ENCODE peak calls at places on chromosomes 13 and 19, in five cellular contexts. K, L, Z, P and V are unnamed samples.

GRCh38 chr13:29522044-29522685 is 73.3 kb downstream of the SLC7A1 start:
- DNase-seq in K (no peak), P (no peak), Z (no peak), L (no peak), V (no peak)

GRCh38 chr13:41459754-41460111 is 2.4 kb downstream of the RGCC start:
- DNase-seq in Z (no peak), L (no peak), P (no peak), K (no peak), V (no peak)

GRCh38 chr19:49059056-49059455 is 1.5 kb upstream of the CGB7 start:
- DNase-seq in Z (no peak), L (no peak), K (no peak), P (no peak), V (no peak)

GRCh38 chr19:40270362-40271089 is 14.6 kb downstream of the AKT2 start:
- DNase-seq in L (no peak), Z (no peak), K (peak; percentile 50), P (peak; percentile 84), V (no peak)

GRCh38 chr13:36344886-36345437 is 1.2 kb downstream of the SPART start:
- DNase-seq in L (no peak), P (no peak), K (peak; percentile 13), Z (no peak), V (no peak)

GRCh38 chr13:29774830-29775229 is 75.6 kb downstream of the UBL3 start:
- DNase-seq in Z (no peak), L (no peak), P (no peak), K (no peak), V (no peak)

GRCh38 chr19:35455616-35456201 is 7.7 kb downstream of the FFAR2 start:
- DNase-seq in L (no peak), K (no peak), Z (no peak), P (no peak), V (no peak)

GRCh38 chr19:19062454-19063182 is 1.2 kb upstream of the SLC25A42 start:
- DNase-seq in L (no peak), P (no peak), Z (peak; percentile 15), K (peak; percentile 46), V (no peak)

GRCh38 chr19:51066816-51067215 is 1.9 kb upstream of the KLK13 start:
- DNase-seq in L (no peak), P (no peak), Z (no peak), K (no peak), V (no peak)

GRCh38 chr13:53782400-53783030 is 753.9 kb downstream of the OLFM4 start:
- DNase-seq in L (no peak), P (peak; percentile 30), K (peak; percentile 14), Z (peak; percentile 54), V (no peak)

GRCh38 chr19:33493401-33494275 is 28.0 kb downstream of the PEPD start:
- DNase-seq in Z (no peak), L (peak; percentile 26), P (no peak), K (no peak), V (no peak)

GRCh38 chr13:74024856-74025255 is 109.3 kb downstream of the KLF12 start:
- DNase-seq in L (no peak), K (no peak), Z (no peak), P (no peak), V (no peak)

GRCh38 chr19:44752816-44753618 is 4.5 kb downstream of the BCL3 start:
- DNase-seq in L (peak; percentile 95), Z (peak; percentile 95), K (peak; percentile 93), P (peak; percentile 89), V (peak; percentile 97)

GRCh38 chr13:45831851-45832250 is 19.7 kb downstream of the SIAH3 start:
- DNase-seq in P (no peak), L (no peak), Z (no peak), K (no peak), V (no peak)

GRCh38 chr19:32708457-32708856 is 11.1 kb upstream of the TDRD12 start:
- DNase-seq in Z (no peak), L (no peak), K (no peak), P (no peak), V (no peak)